ENCODE peak calls at places on chromosomes 12 and 14, in ten cellular contexts. C, L, S, V, B, Y, E, P, W and A are unnamed samples. For H3K36me3, the result is how much of the 10 kb centered on the place peaks cover.

GRCh38 chr14:69580009-69580577 is 5.4 kb upstream of the CCDC177 start:
- DNase-seq in C (no peak), L (peak), S (no peak), V (no peak), B (peak), Y (no peak), E (peak), P (no peak), W (peak), A (no peak)

GRCh38 chr12:45050331-45050750 is 558 bp downstream of the DBX2 start:
- DNase-seq in C (no peak), L (peak), S (no peak), V (no peak), B (no peak), Y (peak), E (no peak), P (no peak), W (no peak), A (no peak)

GRCh38 chr14:96239759-96240158 is 16.3 kb upstream of the BDKRB1 start:
- DNase-seq in C (no peak), L (no peak), S (no peak), V (no peak), B (no peak), Y (no peak), E (no peak), P (no peak), W (no peak), A (no peak)

GRCh38 chr12:85299058-85299457 is 19.0 kb downstream of the ALX1 start:
- DNase-seq in C (no peak), L (no peak), S (no peak), V (no peak), B (no peak), Y (no peak), E (no peak), P (no peak), W (no peak), A (no peak)

GRCh38 chr12:89469361-89469760 is 55.2 kb downstream of the GALNT4 start:
- DNase-seq in C (no peak), L (peak), S (no peak), V (no peak), B (peak), Y (no peak), E (no peak), P (no peak), W (no peak), A (no peak)

GRCh38 chr14:58646479-58646878 is 8.7 kb downstream of the DACT1 start:
- DNase-seq in C (no peak), L (no peak), S (no peak), V (no peak), B (no peak), Y (no peak), E (no peak), P (no peak), W (no peak), A (no peak)

GRCh38 chr12:111363578-111363977 is 5.3 kb downstream of the PHETA1 start:
- DNase-seq in C (peak), L (peak), S (no peak), V (no peak), B (peak), Y (no peak), E (no peak), P (no peak), W (no peak), A (no peak)

GRCh38 chr12:68609955-68610434 is 704 bp upstream of the RAP1B start:
- DNase-seq in C (no peak), L (peak), S (no peak), V (peak), B (peak), Y (no peak), E (no peak), P (no peak), W (no peak), A (no peak)

GRCh38 chr12:100758083-100758482 is 36.5 kb upstream of the ANO4 start:
- DNase-seq in C (no peak), L (no peak), S (no peak), V (no peak), B (no peak), Y (no peak), E (no peak), P (no peak), W (no peak), A (no peak)

GRCh38 chr12:1939316-1939715 is 20.9 kb upstream of the CACNA2D4 start:
- DNase-seq in C (no peak), L (no peak), S (no peak), V (no peak), B (no peak), Y (no peak), E (no peak), P (no peak), W (no peak), A (no peak)

GRCh38 chr12:47277972-47278448 is 198.3 kb upstream of the AMIGO2 start:
- DNase-seq in C (peak), L (peak), S (no peak), V (no peak), B (peak), Y (no peak), E (peak), P (no peak), W (peak), A (no peak)

GRCh38 chr12:43169115-43169681 is 382.8 kb downstream of the ADAMTS20 start:
- DNase-seq in C (no peak), L (no peak), S (no peak), V (no peak), B (no peak), Y (no peak), E (no peak), P (no peak), W (no peak), A (no peak)

GRCh38 chr12:27521066-27521465 is 2.9 kb upstream of the PPFIBP1 start:
- DNase-seq in C (no peak), L (peak), S (no peak), V (no peak), B (peak), Y (no peak), E (no peak), P (no peak), W (no peak), A (no peak)

GRCh38 chr14:100901391-100902183 is 1.9 kb downstream of the RTL1 start:
- DNase-seq in C (no peak), L (no peak), S (no peak), V (no peak), B (no peak), Y (peak), E (no peak), P (peak), W (no peak), A (no peak)

GRCh38 chr12:93664573-93665138 is 12.5 kb upstream of the CRADD start:
- DNase-seq in C (no peak), L (peak), S (no peak), V (no peak), B (peak), Y (no peak), E (no peak), P (no peak), W (no peak), A (no peak)

GRCh38 chr12:67269632-67270578 is 747 bp downstream of the CAND1 start:
- DNase-seq in C (no peak), L (peak), S (peak), V (peak), B (no peak), Y (peak), E (peak), P (peak), W (no peak), A (no peak)

GRCh38 chr14:50061664-50062437 is 54.5 kb downstream of the VCPKMT start:
- DNase-seq in C (no peak), L (peak), S (peak), V (no peak), B (peak), Y (peak), E (peak), P (no peak), W (no peak), A (no peak)

GRCh38 chr12:31321565-31322228 is 4.3 kb downstream of the SINHCAF start:
- DNase-seq in C (no peak), L (peak), S (no peak), V (no peak), B (peak), Y (no peak), E (no peak), P (no peak), W (no peak), A (no peak)

GRCh38 chr12:95718772-95719171 is 71.8 kb downstream of the NTN4 start:
- DNase-seq in C (no peak), L (no peak), S (no peak), V (no peak), B (no peak), Y (no peak), E (no peak), P (no peak), W (no peak), A (no peak)

GRCh38 chr14:88210426-88210825 is 112.6 kb downstream of the KCNK10 start:
- DNase-seq in C (no peak), L (no peak), S (no peak), V (no peak), B (no peak), Y (no peak), E (no peak), P (no peak), W (no peak), A (no peak)

GRCh38 chr14:33567003-33567735 is 383.7 kb downstream of the EGLN3 start:
- DNase-seq in C (no peak), L (peak), S (no peak), V (no peak), B (no peak), Y (no peak), E (no peak), P (no peak), W (no peak), A (no peak)

GRCh38 chr12:12273291-12273957 is 6.6 kb upstream of the LRP6 start:
- DNase-seq in C (no peak), L (peak), S (no peak), V (no peak), B (peak), Y (no peak), E (peak), P (no peak), W (no peak), A (no peak)

GRCh38 chr12:121532503-121533390 is 48.1 kb downstream of the KDM2B start:
- DNase-seq in C (peak), L (peak), S (no peak), V (no peak), B (peak), Y (peak), E (no peak), P (no peak), W (no peak), A (no peak)

GRCh38 chr14:101199028-101199770 is 295.7 kb upstream of the RTL1 start:
- DNase-seq in C (no peak), L (no peak), S (no peak), V (no peak), B (no peak), Y (no peak), E (peak), P (no peak), W (no peak), A (no peak)

GRCh38 chr12:74552201-74552600 is 14.6 kb downstream of the ATXN7L3B start:
- DNase-seq in C (no peak), L (no peak), S (no peak), V (no peak), B (no peak), Y (no peak), E (no peak), P (no peak), W (no peak), A (no peak)

GRCh38 chr12:19402743-19403400 is 36.4 kb upstream of the AEBP2 start:
- DNase-seq in C (no peak), L (peak), S (no peak), V (no peak), B (peak), Y (peak), E (peak), P (peak), W (no peak), A (no peak)

GRCh38 chr14:21852775-21853174 is 179.2 kb upstream of the OR4E1 start:
- DNase-seq in C (no peak), L (no peak), S (no peak), V (no peak), B (no peak), Y (peak), E (no peak), P (no peak), W (no peak), A (no peak)

DNA sequence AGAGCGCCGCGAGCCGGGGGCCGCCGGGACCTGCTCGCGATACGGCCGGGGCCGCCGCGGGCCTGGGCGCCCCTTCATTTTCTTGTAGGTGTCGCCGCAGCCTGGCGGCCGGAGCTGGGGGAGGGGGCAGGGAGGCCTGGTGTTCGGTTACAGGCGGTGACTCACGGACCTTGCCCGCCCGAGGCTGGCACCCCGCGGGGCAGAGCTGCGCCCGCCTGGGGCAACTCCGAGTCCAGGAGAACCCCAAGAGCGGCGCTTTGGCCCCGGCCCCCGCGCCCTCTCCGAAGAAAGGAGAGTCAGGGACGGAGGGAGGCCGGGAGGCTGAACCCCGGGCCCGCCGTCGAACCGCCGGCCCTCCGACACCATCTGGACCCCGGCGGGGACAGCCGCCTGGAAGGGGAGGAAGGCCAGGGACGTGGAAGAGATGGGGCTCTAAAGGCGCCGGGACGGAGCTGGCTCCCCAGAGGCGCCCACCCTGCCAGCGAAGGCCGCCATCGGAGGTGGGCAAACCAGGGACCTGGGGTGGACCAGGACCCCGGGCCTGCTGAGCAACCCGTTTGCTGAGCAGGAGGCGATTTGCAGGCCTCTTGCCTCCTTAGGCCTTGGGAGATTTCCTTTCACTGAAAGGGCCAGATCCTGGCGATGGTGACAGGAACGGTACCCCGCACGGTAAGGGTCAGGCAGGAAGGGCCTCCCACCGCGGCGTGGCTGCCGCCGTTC is 828 bp upstream of the NUAK1 start:
- DNase-seq in C (no peak), L (peak), S (no peak), V (peak), B (peak), Y (peak), E (peak), P (peak), W (peak), A (peak)
- H3K4me3 ChIP-seq in C (peak), L (peak), S (no peak), V (peak), B (peak), Y (peak), E (peak), P (peak), W (peak), A (peak)

DNA sequence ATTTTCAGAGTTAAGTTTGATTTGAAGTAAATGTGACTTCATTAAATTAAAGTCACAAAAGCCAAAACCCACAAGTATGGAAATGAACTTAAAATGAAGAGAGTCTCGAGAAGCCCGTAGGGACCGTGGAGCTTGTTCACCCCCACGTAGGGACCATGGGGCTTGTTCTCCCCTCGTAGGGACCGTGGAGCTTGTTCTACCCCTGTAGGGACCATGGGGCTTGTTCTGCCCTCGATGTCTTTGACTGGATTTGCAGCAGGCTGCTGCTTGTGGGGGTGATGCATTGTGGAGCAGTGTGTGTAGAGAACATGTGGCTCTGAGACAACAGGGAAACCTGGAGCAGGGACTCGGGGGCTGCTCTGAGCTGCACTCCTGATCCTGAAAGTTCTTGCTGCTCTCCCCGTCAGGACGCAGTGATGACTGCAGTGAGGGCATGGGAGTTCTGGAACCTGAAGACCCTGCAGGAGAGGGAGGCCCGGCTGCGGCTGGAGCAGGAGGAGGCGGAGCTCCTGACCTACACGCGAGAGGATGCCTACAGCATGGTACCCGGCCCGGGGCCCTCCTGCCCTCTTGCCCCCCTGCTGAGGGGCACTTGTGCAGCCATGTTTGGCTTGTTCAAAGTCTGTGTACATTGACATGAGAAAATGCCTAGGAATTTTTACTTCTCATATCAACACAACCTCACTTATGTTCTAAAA is 94.2 kb downstream of the EP400 start:
- DNase-seq in C (no peak), L (no peak), S (no peak), V (no peak), B (no peak), Y (no peak), E (no peak), P (no peak), W (no peak), A (no peak)
- H3K36me3 ChIP-seq in C (under half), L (under half), S (under half), V (under half), B (under half), Y (under half), E (half or more), P (half or more), W (under half), A (under half)

GRCh38 chr12:6539276-6540134 is 5.2 kb downstream of the GAPDH start:
- DNase-seq in C (no peak), L (no peak), S (no peak), V (no peak), B (peak), Y (no peak), E (no peak), P (no peak), W (no peak), A (no peak)
- H3K4me3 ChIP-seq in C (no peak), L (no peak), S (no peak), V (no peak), B (no peak), Y (no peak), E (no peak), P (peak), W (peak), A (no peak)

GRCh38 chr12:109466305-109466704 is 10.8 kb downstream of the KCTD10 start:
- DNase-seq in C (no peak), L (no peak), S (no peak), V (no peak), B (no peak), Y (no peak), E (no peak), P (no peak), W (no peak), A (no peak)
- H3K36me3 ChIP-seq in C (under half), L (under half), S (under half), V (under half), B (half or more), Y (under half), E (under half), P (under half), W (under half), A (under half)